ENCODE peak calls at places on chromosomes 11 and 22, in ten cellular contexts. E, V, N, I, C, U, Y, O, Z and G are unnamed samples.

GRCh38 chr11:31340903-31341572 is 28.5 kb downstream of the DCDC1 start:
- DNase-seq in E (no peak), V (no peak), N (no peak), I (peak; percentile 52), C (no peak), U (no peak), Y (no peak), O (no peak), Z (no peak), G (peak; percentile 20)

GRCh38 chr11:68373810-68374501 is 61.6 kb downstream of the LRP5 start:
- DNase-seq in E (no peak), V (no peak), N (no peak), I (no peak), C (no peak), U (no peak), Y (no peak), O (no peak), Z (peak; percentile 75), G (peak; percentile 29)

GRCh38 chr11:12232819-12233601 is 122.6 kb downstream of the MICAL2 start:
- DNase-seq in E (peak; percentile 93), V (peak; percentile 63), N (no peak), I (peak; percentile 81), C (no peak), U (peak; percentile 81), Y (no peak), O (no peak), Z (no peak), G (peak; percentile 89)

GRCh38 chr22:39316440-39317083 is 2.9 kb downstream of the RPL3 start:
- DNase-seq in E (peak; percentile 86), V (peak; percentile 81), N (peak; percentile 60), I (peak; percentile 93), C (no peak), U (peak; percentile 91), Y (no peak), O (peak; percentile 84), Z (peak; percentile 83), G (peak; percentile 94)

GRCh38 chr11:90434858-90435257 is 212.0 kb upstream of the CHORDC1 start:
- DNase-seq in E (no peak), V (no peak), N (no peak), I (peak; percentile 73), C (no peak), U (no peak), Y (no peak), O (no peak), Z (no peak), G (no peak)

GRCh38 chr11:32434116-32434386 is 1.3 kb downstream of the WT1 start:
- DNase-seq in E (no peak), V (no peak), N (no peak), I (no peak), C (no peak), U (no peak), Y (no peak), O (no peak), Z (no peak), G (no peak)

GRCh38 chr11:85595285-85595884 is 31.8 kb downstream of the DLG2 start:
- DNase-seq in E (no peak), V (peak; percentile 8), N (no peak), I (peak; percentile 53), C (no peak), U (peak; percentile 23), Y (no peak), O (peak; percentile 53), Z (no peak), G (peak; percentile 51)

GRCh38 chr11:48307760-48308386 is 1.9 kb downstream of the OR4S1 start:
- DNase-seq in E (no peak), V (peak; percentile 4), N (peak; percentile 55), I (peak; percentile 64), C (no peak), U (peak; percentile 8), Y (no peak), O (peak; percentile 76), Z (peak; percentile 44), G (peak; percentile 7)

GRCh38 chr11:62000539-62001446 is 33.4 kb upstream of the FTH1 start:
- DNase-seq in E (no peak), V (no peak), N (no peak), I (no peak), C (no peak), U (no peak), Y (no peak), O (no peak), Z (no peak), G (no peak)

GRCh38 chr11:114036156-114036811 is 23.2 kb upstream of the ZBTB16 start:
- DNase-seq in E (peak; percentile 14), V (no peak), N (peak; percentile 81), I (peak; percentile 61), C (peak; percentile 87), U (no peak), Y (peak; percentile 95), O (peak; percentile 58), Z (peak; percentile 91), G (peak; percentile 69)

GRCh38 chr11:94563176-94563847 is 3.9 kb upstream of the PIWIL4 start:
- DNase-seq in E (no peak), V (peak; percentile 18), N (no peak), I (peak; percentile 71), C (no peak), U (no peak), Y (no peak), O (no peak), Z (no peak), G (peak; percentile 69)

GRCh38 chr11:15830730-15831443 is 525.5 kb downstream of the SOX6 start:
- DNase-seq in E (no peak), V (no peak), N (no peak), I (no peak), C (no peak), U (no peak), Y (peak; percentile 60), O (no peak), Z (no peak), G (peak; percentile 39)

GRCh38 chr22:28799125-28799833 is 1.1 kb downstream of the XBP1 start:
- DNase-seq in E (peak; percentile 64), V (peak; percentile 83), N (peak; percentile 79), I (peak; percentile 94), C (peak; percentile 78), U (peak; percentile 95), Y (peak; percentile 92), O (peak; percentile 53), Z (no peak), G (peak; percentile 91)

GRCh38 chr22:20405291-20405930 is 11.5 kb downstream of the ZNF74 start:
- DNase-seq in E (no peak), V (no peak), N (no peak), I (no peak), C (peak; percentile 60), U (no peak), Y (no peak), O (no peak), Z (no peak), G (no peak)

GRCh38 chr22:31040542-31041398 is 40.3 kb upstream of the SMTN start:
- DNase-seq in E (no peak), V (no peak), N (no peak), I (no peak), C (no peak), U (no peak), Y (no peak), O (no peak), Z (no peak), G (no peak)

GRCh38 chr22:31038686-31039085 is 42.4 kb upstream of the SMTN start:
- DNase-seq in E (no peak), V (no peak), N (no peak), I (no peak), C (no peak), U (no peak), Y (no peak), O (no peak), Z (no peak), G (no peak)

GRCh38 chr22:31039393-31039792 is 41.7 kb upstream of the SMTN start:
- DNase-seq in E (no peak), V (peak; percentile 71), N (no peak), I (no peak), C (no peak), U (peak; percentile 67), Y (no peak), O (no peak), Z (peak; percentile 53), G (no peak)

GRCh38 chr22:31036671-31037550 is 44.2 kb upstream of the SMTN start:
- DNase-seq in E (no peak), V (no peak), N (peak; percentile 42), I (peak; percentile 79), C (no peak), U (peak; percentile 85), Y (no peak), O (no peak), Z (peak; percentile 33), G (no peak)
- TF ChIP-seq CTCF in E (no peak), V (peak; percentile 24), N (no peak), I (peak; percentile 30), C (no peak), U (peak; percentile 24), Y (no peak), O (no peak), Z (no peak), G (no peak)

DNA sequence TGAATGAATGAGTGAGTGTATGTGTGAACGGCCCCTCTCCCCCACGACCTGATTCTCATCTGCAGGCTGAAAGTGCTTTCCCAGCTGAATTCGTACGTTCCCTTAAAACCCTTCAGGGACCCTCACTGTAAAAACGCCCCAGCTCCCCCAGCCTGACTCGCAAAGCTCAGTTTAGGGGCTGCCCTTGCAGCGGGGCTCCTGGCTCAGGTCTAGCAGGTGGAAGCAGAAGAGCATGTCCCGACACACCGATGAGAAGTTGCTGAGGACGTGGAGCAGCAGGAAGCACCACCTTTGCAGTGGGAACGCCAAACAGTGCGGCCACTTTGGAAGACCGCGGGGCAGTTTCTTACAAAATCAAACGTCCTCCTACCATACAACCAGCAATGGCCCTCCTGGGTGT is 3.6 kb upstream of the MRPL23 start:
- DNase-seq in E (no peak), V (no peak), N (no peak), I (peak; percentile 45), C (no peak), U (no peak), Y (no peak), O (no peak), Z (peak; percentile 11), G (no peak)
- H3K4me3 ChIP-seq in E (no peak overlapping the region), V (no peak overlapping the region), N (no peak overlapping the region), I (no peak overlapping the region), C (no peak overlapping the region), U (no peak overlapping the region), Y (no peak overlapping the region), O (no peak overlapping the region), Z (no peak overlapping the region), G (no peak overlapping the region)

DNA sequence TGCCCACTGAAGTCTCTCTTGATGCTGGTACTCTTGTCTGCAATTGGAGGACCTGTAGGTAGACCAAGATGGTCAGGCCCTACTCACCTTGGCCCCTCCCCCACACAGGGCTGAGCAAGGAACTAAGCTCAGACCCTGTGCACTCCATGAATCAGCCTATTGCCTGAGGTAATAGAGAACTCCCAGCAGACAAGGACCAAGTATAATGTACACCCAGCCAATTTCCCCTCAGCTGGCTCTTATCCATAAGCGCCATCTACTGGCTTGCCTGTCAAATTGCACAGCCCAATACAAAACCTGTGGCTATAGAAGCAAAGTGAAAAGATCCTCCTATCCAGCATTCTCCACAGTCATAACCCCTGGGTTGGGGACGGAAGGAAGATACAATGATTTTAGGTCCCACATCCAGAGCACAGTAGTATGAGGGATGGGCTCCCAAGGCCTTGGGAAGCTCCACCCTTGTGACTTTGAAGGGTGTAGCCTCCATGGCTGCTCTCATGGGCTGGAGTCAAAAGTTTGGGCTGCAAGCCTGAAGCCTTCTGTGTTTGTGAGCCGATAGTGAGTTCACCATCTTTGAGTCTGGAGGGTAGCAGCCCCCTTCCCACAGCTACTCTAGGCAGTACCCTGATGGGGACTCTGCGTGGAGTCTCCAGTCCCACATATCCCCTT is 56.0 kb downstream of the GLYATL2 start:
- DNase-seq in E (no peak), V (no peak), N (no peak), I (peak; percentile 93), C (no peak), U (peak; percentile 14), Y (no peak), O (peak; percentile 76), Z (no peak), G (peak; percentile 32)
- TF ChIP-seq CTCF in E (peak; percentile 75), V (peak; percentile 75), N (peak; percentile 26), I (peak; percentile 91), C (no peak), U (peak; percentile 86), Y (no peak), O (peak; percentile 96), Z (peak; percentile 59), G (peak; percentile 70)

GRCh38 chr11:64291746-64292457 is 800 bp downstream of the KCNK4 start:
- DNase-seq in E (no peak), V (no peak), N (no peak), I (no peak), C (no peak), U (no peak), Y (no peak), O (no peak), Z (no peak), G (no peak)
- H3K4me3 ChIP-seq in E (no peak overlapping the region), V (peak overlapping the region; percentile 29), N (peak overlapping the region; percentile 28), I (peak overlapping the region; percentile 3), C (peak overlapping the region; percentile 65), U (no peak overlapping the region), Y (peak overlapping the region; percentile 50), O (no peak overlapping the region), Z (peak overlapping the region; percentile 34), G (no peak overlapping the region)